ENCODE peak calls at places on chromosomes 7 and 10, in four cellular contexts. J is GM12891, P is K562, H is GM12878. Q is an unnamed sample.

GRCh38 chr7:1369856-1370657 is 89.2 kb downstream of the MICALL2 start:
- DNase-seq in J (no peak), P (no peak), H (no peak), Q (no peak)

GRCh38 chr7:87359366-87359765 is 13.9 kb downstream of the CROT start:
- DNase-seq in J (no peak), P (no peak), H (no peak), Q (no peak)

GRCh38 chr7:98514211-98515150 is 102.6 kb upstream of the NPTX2 start:
- DNase-seq in J (no peak), P (peak), H (no peak), Q (no peak)

GRCh38 chr10:70785190-70785589 is at the start of gene TBATA:
- DNase-seq in J (no peak), P (no peak), H (no peak), Q (no peak)

GRCh38 chr7:92717982-92718716 is 118.2 kb downstream of the CDK6 start:
- DNase-seq in J (peak), P (no peak), H (no peak), Q (no peak)

GRCh38 chr7:6576024-6576866 is 1.0 kb upstream of the ZDHHC4 start:
- DNase-seq in J (no peak), P (peak), H (no peak), Q (peak)

GRCh38 chr7:12646139-12646538 is 41.3 kb upstream of the ARL4A start:
- DNase-seq in J (no peak), P (no peak), H (no peak), Q (no peak)

GRCh38 chr7:739964-740942 is 13.2 kb upstream of the PRKAR1B start:
- DNase-seq in J (no peak), P (no peak), H (no peak), Q (no peak)

GRCh38 chr10:80188713-80189112 is 16.6 kb downstream of the ANXA11 start:
- DNase-seq in J (no peak), P (no peak), H (no peak), Q (no peak)

GRCh38 chr7:108294595-108294994 is 161.6 kb downstream of the NRCAM start:
- DNase-seq in J (no peak), P (no peak), H (no peak), Q (peak)

GRCh38 chr7:70920886-70921285 is 211.1 kb upstream of the GALNT17 start:
- DNase-seq in J (no peak), P (no peak), H (no peak), Q (no peak)

GRCh38 chr10:111275091-111275490 is 198.3 kb downstream of the ADRA2A start:
- DNase-seq in J (no peak), P (no peak), H (no peak), Q (no peak)

GRCh38 chr7:117385340-117386124 is 41.8 kb downstream of the ASZ1 start:
- DNase-seq in J (no peak), P (no peak), H (no peak), Q (no peak)

GRCh38 chr10:104577861-104578480 is 63.1 kb upstream of the SORCS3 start:
- DNase-seq in J (no peak), P (no peak), H (no peak), Q (no peak)

GRCh38 chr10:119006451-119007210 is 22.9 kb upstream of the NANOS1 start:
- DNase-seq in J (no peak), P (no peak), H (no peak), Q (no peak)

GRCh38 chr7:39624202-39624807 is 933 bp downstream of the RALA start:
- DNase-seq in J (no peak), P (no peak), H (no peak), Q (no peak)

GRCh38 chr10:69801434-69802315 is at the start of gene COL13A1:
- DNase-seq in J (peak), P (peak), H (no peak), Q (no peak)

GRCh38 chr10:21953585-21954057 is 49.9 kb downstream of the DNAJC1 start:
- DNase-seq in J (peak), P (peak), H (no peak), Q (no peak)

GRCh38 chr10:102675887-102676616 is 31.8 kb downstream of the TRIM8 start:
- DNase-seq in J (no peak), P (no peak), H (no peak), Q (peak)

GRCh38 chr7:102107474-102108104 is 179.1 kb upstream of the SH2B2 start:
- DNase-seq in J (no peak), P (no peak), H (no peak), Q (no peak)
- TF ChIP-seq SPI1 in J (no peak), P (no peak), H (no peak), Q (no peak)

GRCh38 chr7:80361948-80362347 is 149.9 kb downstream of the GNAT3 start:
- DNase-seq in J (no peak), P (no peak), H (no peak), Q (no peak)
- TF ChIP-seq SPI1 in J (no peak), P (no peak), H (no peak), Q (no peak)

DNA sequence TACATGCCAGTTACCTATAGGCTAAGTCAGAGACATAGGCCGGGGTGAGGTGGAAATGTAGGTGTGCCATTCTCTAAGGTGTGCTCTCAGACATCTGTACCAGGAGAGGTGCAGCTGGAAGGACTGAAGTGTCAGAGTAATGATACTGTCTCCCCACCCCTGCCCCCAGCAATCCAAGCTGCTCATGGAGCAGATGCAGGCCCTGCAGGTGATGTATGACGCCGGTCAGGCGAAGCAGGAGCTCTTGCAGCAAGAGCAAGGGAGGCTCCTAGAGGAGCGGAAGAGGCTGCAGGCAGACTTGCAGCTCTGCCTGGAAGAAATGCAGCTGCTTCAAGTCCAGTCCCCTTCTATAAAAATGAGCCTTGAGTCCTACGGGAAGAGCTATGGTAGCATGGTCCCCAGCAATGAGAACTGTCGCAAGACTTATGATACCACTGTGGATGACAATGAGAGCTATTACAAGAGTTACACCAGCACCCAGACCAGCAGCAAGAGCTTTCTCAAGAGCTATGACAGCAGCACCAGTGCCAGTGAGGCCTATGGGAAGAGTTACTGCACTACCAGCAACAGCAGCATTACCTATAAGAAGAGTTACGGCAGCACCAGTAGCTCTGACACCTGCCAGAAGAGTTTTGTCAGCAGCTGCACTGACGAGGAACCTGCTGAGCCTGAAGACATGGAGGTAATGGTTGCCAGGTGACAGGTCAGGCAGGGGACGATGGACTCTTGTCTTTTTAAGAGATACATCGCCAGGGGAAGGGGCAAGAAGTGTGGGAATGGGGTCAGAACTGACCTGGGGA is 18.4 kb upstream of the FLNC start:
- DNase-seq in J (no peak), P (no peak), H (no peak), Q (peak)
- TF ChIP-seq SPI1 in J (no peak), P (no peak), H (no peak), Q (no peak)

DNA sequence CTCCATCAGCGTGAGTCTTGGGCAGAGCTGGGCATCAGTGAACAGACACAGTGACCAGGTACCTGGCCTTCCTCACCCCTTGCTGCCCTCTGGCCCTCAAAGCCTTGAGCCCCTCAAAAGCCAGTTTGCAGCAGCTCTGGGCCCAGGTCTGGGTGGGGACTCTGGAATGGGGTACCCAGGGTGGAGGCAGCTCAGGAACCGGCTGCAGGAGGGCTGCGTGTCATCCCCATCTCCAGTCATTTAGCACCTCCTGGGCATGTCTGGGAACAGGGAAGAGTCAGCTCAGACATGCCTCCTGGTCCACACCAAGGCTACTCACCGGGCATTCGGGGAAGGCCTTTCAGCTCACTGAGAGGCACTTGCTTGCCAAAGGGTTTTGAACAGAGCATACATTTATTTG is 503.3 kb downstream of the TCERG1L start:
- DNase-seq in J (no peak), P (no peak), H (no peak), Q (no peak)
- TF ChIP-seq SPI1 in J (no peak), P (no peak), H (no peak), Q (no peak)

Q was measured in HL-60.